ENCODE peak calls at places on chromosome 11, in nine cellular contexts. B is prostate gland; S is stimulated activated naive CD4-positive, alpha-beta T cell; Y is activated CD8-positive, alpha-beta memory T cell treated with anti-CD3 and anti-CD28 coated beads for 48 hours; I is HT1080; U is stimulated activated CD4-positive, alpha-beta T cell treated with anti-CD3 and anti-CD28 coated beads, Interleukin-2, amount 100 ng/mL, for 48 hours; T is IMR-90; Z is left colon; J is A549. K is an unnamed sample.

GRCh38 chr11:75771646-75772410 is 3.2 kb downstream of the DGAT2 start:
- DNase-seq in B (no peak), S (no peak), Y (no peak), I (peak), U (no peak), T (peak), Z (no peak), J (peak), K (peak)

GRCh38 chr11:126466288-126467045 is 111.0 kb downstream of the ST3GAL4 start:
- DNase-seq in B (no peak), S (no peak), Y (no peak), I (no peak), U (no peak), T (no peak), Z (no peak), J (no peak), K (no peak)

GRCh38 chr11:11605181-11605580 is 16.6 kb downstream of the GALNT18 start:
- DNase-seq in B (no peak), S (no peak), Y (no peak), I (no peak), U (no peak), T (no peak), Z (no peak), J (no peak), K (no peak)

GRCh38 chr11:94588366-94588952 is 21.3 kb downstream of the PIWIL4 start:
- DNase-seq in B (no peak), S (no peak), Y (no peak), I (no peak), U (no peak), T (no peak), Z (no peak), J (no peak), K (no peak)

GRCh38 chr11:58058276-58059010 is 27.7 kb downstream of the OR6Q1 start:
- DNase-seq in B (no peak), S (no peak), Y (no peak), I (no peak), U (no peak), T (no peak), Z (peak), J (no peak), K (no peak)

GRCh38 chr11:65743928-65744698 is 23.5 kb upstream of the RNASEH2C start:
- DNase-seq in B (no peak), S (no peak), Y (no peak), I (peak), U (no peak), T (no peak), Z (peak), J (peak), K (peak)

GRCh38 chr11:72326151-72326842 is 82.3 kb upstream of the PHOX2A start:
- DNase-seq in B (no peak), S (no peak), Y (peak), I (peak), U (peak), T (peak), Z (no peak), J (peak), K (peak)

GRCh38 chr11:111623527-111624030 is 21.3 kb downstream of the SIK2 start:
- DNase-seq in B (no peak), S (no peak), Y (no peak), I (no peak), U (no peak), T (no peak), Z (peak), J (no peak), K (no peak)

GRCh38 chr11:101866619-101867491 is 48.0 kb upstream of the CEP126 start:
- DNase-seq in B (no peak), S (no peak), Y (no peak), I (peak), U (no peak), T (peak), Z (no peak), J (peak), K (peak)

GRCh38 chr11:114265084-114265878 is 30.9 kb upstream of the NNMT start:
- DNase-seq in B (no peak), S (no peak), Y (no peak), I (no peak), U (no peak), T (no peak), Z (no peak), J (no peak), K (peak)

GRCh38 chr11:12746593-12747097 is 72.4 kb downstream of the TEAD1 start:
- DNase-seq in B (no peak), S (no peak), Y (no peak), I (peak), U (no peak), T (peak), Z (no peak), J (peak), K (peak)

GRCh38 chr11:110297726-110298297 is 1.4 kb upstream of the RDX start:
- DNase-seq in B (no peak), S (no peak), Y (no peak), I (no peak), U (no peak), T (no peak), Z (no peak), J (peak), K (peak)

GRCh38 chr11:29256580-29256979 is 760.2 kb downstream of the KCNA4 start:
- DNase-seq in B (no peak), S (no peak), Y (no peak), I (no peak), U (no peak), T (no peak), Z (no peak), J (no peak), K (no peak)

GRCh38 chr11:58636587-58636986 is 14.1 kb downstream of the CNTF start:
- DNase-seq in B (no peak), S (no peak), Y (no peak), I (no peak), U (no peak), T (no peak), Z (no peak), J (no peak), K (no peak)